ENCODE peak calls at places on chromosomes 11 and 22, in five cellular contexts. I is left lung, F is neuronal stem cell, G is stomach, P is adrenal gland. A is an unnamed sample.

GRCh38 chr11:46800177-46800576 is 45.9 kb downstream of the CKAP5 start:
- DNase-seq in I (no peak), F (no peak), G (no peak), P (no peak), A (no peak)

GRCh38 chr22:37161442-37161841 is 11.7 kb upstream of the IL2RB start:
- DNase-seq in I (no peak), F (no peak), G (no peak), P (no peak), A (peak)

GRCh38 chr11:126484266-126484665 is 128.8 kb downstream of the ST3GAL4 start:
- DNase-seq in I (no peak), F (no peak), G (no peak), P (no peak), A (no peak)

GRCh38 chr11:12077535-12078280 is 32.7 kb upstream of the MICAL2 start:
- DNase-seq in I (no peak), F (no peak), G (no peak), P (no peak), A (no peak)

GRCh38 chr11:111456859-111457730 is 55.1 kb downstream of the BTG4 start:
- DNase-seq in I (no peak), F (no peak), G (no peak), P (no peak), A (no peak)

GRCh38 chr22:31281733-31282132 is 10.6 kb downstream of the PIK3IP1 start:
- DNase-seq in I (no peak), F (no peak), G (no peak), P (peak), A (no peak)

GRCh38 chr22:32473388-32473952 is 1.1 kb upstream of the FBXO7 start:
- DNase-seq in I (no peak), F (peak), G (no peak), P (peak), A (peak)

GRCh38 chr11:120432056-120433018 is 79.2 kb upstream of the GRIK4 start:
- DNase-seq in I (no peak), F (no peak), G (no peak), P (peak), A (no peak)

GRCh38 chr11:106581399-106581798 is 436.9 kb downstream of the GUCY1A2 start:
- DNase-seq in I (no peak), F (no peak), G (peak), P (no peak), A (no peak)

GRCh38 chr11:74730601-74731260 is 495 bp downstream of the CHRDL2 start:
- DNase-seq in I (no peak), F (no peak), G (no peak), P (no peak), A (no peak)

GRCh38 chr22:42500164-42500835 is 19.3 kb downstream of the RRP7A start:
- DNase-seq in I (peak), F (peak), G (peak), P (peak), A (peak)

GRCh38 chr11:92295175-92296137 is 70.8 kb downstream of the FAT3 start:
- DNase-seq in I (no peak), F (no peak), G (peak), P (no peak), A (no peak)

GRCh38 chr11:615453-616319 is at the start of gene IRF7:
- DNase-seq in I (peak), F (peak), G (peak), P (peak), A (peak)

GRCh38 chr11:114040706-114041211 is 18.8 kb upstream of the ZBTB16 start:
- DNase-seq in I (no peak), F (no peak), G (peak), P (no peak), A (no peak)

GRCh38 chr11:59102259-59102765 is 4.7 kb upstream of the FAM111B start:
- DNase-seq in I (peak), F (peak), G (peak), P (peak), A (no peak)

GRCh38 chr11:10164621-10165020 is 129.4 kb downstream of the SBF2 start:
- DNase-seq in I (no peak), F (no peak), G (no peak), P (no peak), A (no peak)

GRCh38 chr22:43424865-43425630 is 13.2 kb downstream of the MPPED1 start:
- DNase-seq in I (no peak), F (no peak), G (no peak), P (no peak), A (no peak)

GRCh38 chr11:19432370-19433163 is 191.8 kb upstream of the E2F8 start:
- DNase-seq in I (no peak), F (no peak), G (no peak), P (no peak), A (no peak)

GRCh38 chr11:105489431-105489830 is 120.4 kb upstream of the GRIA4 start:
- DNase-seq in I (no peak), F (peak), G (no peak), P (no peak), A (no peak)

GRCh38 chr11:58097437-58097836 is 27.9 kb downstream of the OR9I1 start:
- DNase-seq in I (no peak), F (no peak), G (no peak), P (no peak), A (no peak)

GRCh38 chr22:36155702-36156101 is 4.9 kb downstream of the APOL3 start:
- DNase-seq in I (no peak), F (no peak), G (peak), P (peak), A (no peak)

GRCh38 chr11:119797137-119797611 is 68.2 kb upstream of the NECTIN1 start:
- DNase-seq in I (peak), F (peak), G (no peak), P (no peak), A (no peak)

GRCh38 chr11:69300124-69301032 is 6.4 kb downstream of the MYEOV start:
- DNase-seq in I (no peak), F (no peak), G (no peak), P (no peak), A (no peak)

GRCh38 chr11:103031834-103032233 is 60.1 kb downstream of the DCUN1D5 start:
- DNase-seq in I (no peak), F (no peak), G (no peak), P (no peak), A (no peak)

GRCh38 chr22:41096841-41097240 is 4.4 kb downstream of the EP300 start:
- DNase-seq in I (no peak), F (no peak), G (no peak), P (no peak), A (no peak)

GRCh38 chr22:18111759-18112330 is 1.2 kb downstream of the TUBA8 start:
- DNase-seq in I (no peak), F (no peak), G (peak), P (no peak), A (no peak)

GRCh38 chr11:134364261-134364660 is 32.5 kb downstream of the GLB1L2 start:
- DNase-seq in I (peak), F (no peak), G (no peak), P (no peak), A (no peak)

GRCh38 chr11:77175869-77176539 is 48.0 kb downstream of the MYO7A start:
- DNase-seq in I (peak), F (no peak), G (no peak), P (peak), A (no peak)

GRCh38 chr11:77173494-77173893 is 45.4 kb downstream of the MYO7A start:
- DNase-seq in I (peak), F (no peak), G (no peak), P (no peak), A (no peak)

GRCh38 chr11:77174559-77174958 is 46.5 kb downstream of the MYO7A start:
- DNase-seq in I (peak), F (no peak), G (no peak), P (peak), A (no peak)

GRCh38 chr11:77176996-77177395 is 49.0 kb downstream of the MYO7A start:
- DNase-seq in I (peak), F (no peak), G (no peak), P (no peak), A (no peak)

DNA sequence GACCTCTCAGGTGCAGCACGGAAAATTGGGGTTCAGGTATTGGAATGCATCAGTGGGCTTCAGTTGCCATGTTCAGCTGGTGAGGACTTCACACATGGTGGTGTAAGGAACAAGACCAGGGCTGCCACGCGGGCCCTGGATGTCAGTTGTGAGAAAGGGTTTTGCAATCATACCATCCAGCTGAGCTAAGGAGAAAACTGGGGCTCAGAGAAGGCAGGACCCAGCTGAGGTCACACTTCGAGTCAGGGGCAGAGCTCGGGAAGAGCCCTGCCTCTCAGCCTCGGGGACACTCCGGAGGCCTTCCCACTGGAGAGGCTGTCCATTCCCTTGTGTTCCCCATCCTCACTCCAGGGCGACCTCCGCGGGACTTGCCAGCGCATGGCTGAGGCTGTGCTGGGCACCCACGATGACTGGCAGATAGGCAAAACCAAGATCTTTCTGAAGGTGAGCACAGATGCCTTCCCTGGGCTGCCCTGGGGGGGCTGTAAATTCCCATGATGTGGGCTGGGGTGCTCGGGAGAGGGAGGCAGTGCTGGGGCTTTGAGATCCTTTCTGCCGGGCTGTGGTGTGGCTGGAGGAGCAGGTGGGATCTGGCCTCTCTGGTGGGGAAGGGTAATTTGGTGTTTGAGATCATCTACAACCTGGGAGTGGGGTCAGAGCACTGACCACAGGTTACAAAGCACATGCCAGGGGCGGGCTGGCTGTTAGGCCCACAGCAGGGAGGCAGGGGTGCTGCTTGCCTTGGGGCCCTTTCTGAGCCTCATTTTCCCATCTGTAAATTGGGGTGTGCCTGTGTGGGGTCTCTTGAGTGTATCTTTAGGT is 47.2 kb downstream of the MYO7A start:
- DNase-seq in I (peak), F (no peak), G (no peak), P (peak), A (no peak)
- H3K4me3 ChIP-seq in I (peak), F (peak), G (no peak), P (peak), A (no peak)

GRCh38 chr22:25774575-25775026 is 32.6 kb downstream of the MYO18B start:
- DNase-seq in I (no peak), F (peak), G (no peak), P (no peak), A (no peak)
- H3K4me3 ChIP-seq in I (no peak), F (no peak), G (no peak), P (no peak), A (no peak)

DNA sequence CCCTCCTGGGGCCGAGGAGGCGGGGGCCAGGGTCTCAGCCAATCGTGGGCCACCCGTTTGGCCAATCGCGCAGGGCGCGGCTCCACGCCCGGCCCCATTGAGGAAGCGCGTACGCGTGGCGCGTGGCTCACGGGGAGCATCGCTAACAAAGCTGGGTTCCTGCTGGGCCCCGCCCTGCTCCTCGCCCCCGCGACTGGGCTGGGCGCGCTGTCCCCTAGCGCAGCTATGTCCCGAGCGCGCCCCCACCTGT is 614 bp upstream of the ASCL2 start:
- DNase-seq in I (peak), F (no peak), G (peak), P (no peak), A (no peak)
- H3K4me3 ChIP-seq in I (peak), F (no peak), G (peak), P (no peak), A (no peak)

DNA sequence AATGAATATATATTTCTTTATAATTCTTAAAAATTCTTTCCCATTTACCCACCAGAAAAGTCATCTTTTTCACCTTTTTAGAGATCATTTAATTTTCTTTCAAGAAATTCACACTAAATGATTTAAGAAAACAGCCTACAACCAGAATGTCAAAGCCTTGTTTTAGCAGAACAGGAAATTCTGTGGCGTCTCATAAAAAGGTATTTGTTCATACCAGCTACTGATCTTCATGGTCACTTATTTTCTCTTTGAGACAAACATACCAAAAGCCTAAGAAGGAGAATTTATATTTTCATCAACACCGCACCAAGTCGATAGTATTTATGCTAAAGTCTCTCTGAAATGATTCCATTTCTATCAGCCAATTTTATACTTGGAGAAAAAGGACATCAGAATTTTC is 105.3 kb downstream of the ETS1 start:
- DNase-seq in I (no peak), F (no peak), G (no peak), P (no peak), A (no peak)
- H3K4me3 ChIP-seq in I (no peak), F (no peak), G (peak), P (no peak), A (peak)

GRCh38 chr11:123291201-123291869 is 96.3 kb upstream of the CLMP start:
- DNase-seq in I (no peak), F (no peak), G (no peak), P (no peak), A (no peak)
- H3K4me3 ChIP-seq in I (no peak), F (no peak), G (no peak), P (no peak), A (no peak)

DNA sequence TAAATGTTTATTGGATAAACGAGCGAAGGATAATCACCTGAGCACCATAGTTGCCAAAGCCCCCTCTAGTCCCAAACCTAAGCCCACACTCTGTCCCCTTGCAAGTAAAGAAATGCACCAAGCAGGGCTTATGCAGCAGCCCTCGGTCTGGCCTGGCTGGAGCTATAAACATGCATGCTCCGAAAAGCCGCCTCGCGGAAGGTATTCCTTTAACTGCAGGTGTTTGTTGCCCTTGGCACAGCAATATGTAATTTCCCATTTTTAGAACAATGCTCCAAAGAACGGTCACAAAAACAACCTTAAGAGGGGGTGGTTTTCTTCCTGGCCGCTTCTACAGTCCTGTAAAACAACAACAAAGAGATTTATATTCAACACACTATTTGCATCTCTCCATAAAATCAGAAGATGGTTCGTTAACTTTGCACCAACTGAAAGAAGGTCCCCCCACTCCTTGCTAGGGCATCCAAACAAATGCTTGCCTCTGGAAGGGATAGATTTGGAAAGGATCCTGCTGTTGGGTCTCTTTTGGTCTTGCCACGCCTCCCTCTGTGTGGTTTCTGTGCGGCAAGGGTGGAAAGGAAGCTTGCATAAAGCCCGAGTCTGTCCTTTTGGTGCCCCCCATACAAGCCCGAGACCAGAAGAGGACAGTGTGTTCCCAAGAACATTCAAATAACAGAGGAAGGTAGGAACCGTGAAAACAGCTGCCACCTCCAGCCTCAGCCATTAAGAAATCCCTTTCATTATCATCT is 14.9 kb downstream of the SCGB1A1 start:
- DNase-seq in I (no peak), F (no peak), G (no peak), P (peak), A (no peak)
- H3K4me3 ChIP-seq in I (no peak), F (no peak), G (no peak), P (no peak), A (no peak)

DNA sequence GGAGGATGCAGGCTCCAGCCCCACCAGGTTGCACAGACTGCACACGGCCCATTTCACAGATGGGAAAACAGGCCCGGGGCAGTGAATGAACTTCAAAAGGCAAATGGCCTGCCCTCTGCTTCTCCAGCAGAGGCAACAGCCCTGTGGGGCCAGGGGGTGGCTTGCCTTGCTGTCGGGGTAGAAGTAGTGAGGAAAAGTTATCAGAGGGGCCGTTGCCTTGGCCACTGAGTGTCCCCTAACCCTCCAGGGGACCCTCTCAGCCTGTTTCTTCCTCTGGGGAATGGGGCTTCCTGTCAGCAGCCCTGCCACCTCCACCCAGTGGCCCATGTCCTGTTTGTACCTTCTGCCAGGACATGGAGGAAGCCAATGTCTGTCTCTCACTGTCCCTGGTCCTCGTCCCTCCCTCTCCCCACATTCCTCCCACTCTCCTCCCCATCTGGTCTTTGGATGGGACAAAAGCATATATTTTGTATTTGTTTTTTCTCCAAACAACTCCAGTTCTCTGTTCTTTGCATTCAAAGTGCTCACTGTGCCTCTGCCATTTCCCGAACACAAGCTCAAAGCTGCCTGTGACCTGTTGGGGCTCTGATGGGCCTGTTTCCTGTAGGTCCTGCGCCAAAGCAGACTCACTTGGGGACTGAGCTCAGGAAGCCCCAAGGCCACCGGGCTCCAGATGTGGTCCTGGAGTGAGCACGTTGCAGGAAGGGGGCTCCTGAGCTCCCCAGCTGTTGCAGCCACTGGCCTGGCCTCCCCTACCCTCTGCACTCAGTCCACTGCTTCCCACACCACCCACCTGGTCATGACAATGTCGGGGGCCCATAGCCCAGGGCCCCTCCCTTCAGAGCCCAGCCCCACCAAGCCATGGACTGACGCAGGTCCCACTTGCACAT is 9.5 kb downstream of the MAP4K2 start:
- DNase-seq in I (no peak), F (no peak), G (no peak), P (peak), A (no peak)
- H3K4me3 ChIP-seq in I (no peak), F (no peak), G (no peak), P (no peak), A (no peak)

GRCh38 chr22:29815580-29815979 is 22.5 kb downstream of the ASCC2 start:
- DNase-seq in I (no peak), F (no peak), G (no peak), P (no peak), A (no peak)

GRCh38 chr22:29816980-29817379 is 21.1 kb downstream of the ASCC2 start:
- DNase-seq in I (no peak), F (no peak), G (no peak), P (no peak), A (no peak)

GRCh38 chr22:29817724-29818123 is 20.4 kb downstream of the ASCC2 start:
- DNase-seq in I (no peak), F (no peak), G (no peak), P (peak), A (no peak)

GRCh38 chr22:29816128-29816527 is 21.9 kb downstream of the ASCC2 start:
- DNase-seq in I (no peak), F (no peak), G (no peak), P (peak), A (no peak)

GRCh38 chr22:29816539-29816938 is 21.5 kb downstream of the ASCC2 start:
- DNase-seq in I (no peak), F (no peak), G (no peak), P (no peak), A (no peak)
- H3K4me3 ChIP-seq in I (no peak), F (no peak), G (no peak), P (no peak), A (no peak)